ENCODE peak calls at places on chromosome 1, in six cellular contexts. One of them, this sample, is unnamed.

GRCh38 chr1:31910933-31911332 is 27.2 kb downstream of the PTP4A2 start:
- DNase-seq in GM06990: peak; percentile 46
- DNase-seq in left ventricle myocardium inferior: no peak
- DNase-seq in CD8-positive, alpha-beta memory T cell: no peak
- DNase-seq in head of caudate nucleus: no peak
- DNase-seq in SK-N-SH: no peak
- DNase-seq in this sample: no peak

GRCh38 chr1:10723317-10723716 is 73.1 kb downstream of the CASZ1 start:
- DNase-seq in GM06990: no peak
- DNase-seq in left ventricle myocardium inferior: no peak
- DNase-seq in CD8-positive, alpha-beta memory T cell: no peak
- DNase-seq in head of caudate nucleus: no peak
- DNase-seq in SK-N-SH: no peak
- DNase-seq in this sample: no peak

GRCh38 chr1:4494558-4494957 is 159.9 kb upstream of the AJAP1 start:
- DNase-seq in GM06990: no peak
- DNase-seq in left ventricle myocardium inferior: no peak
- DNase-seq in CD8-positive, alpha-beta memory T cell: no peak
- DNase-seq in head of caudate nucleus: peak; percentile 8
- DNase-seq in SK-N-SH: peak; percentile 66
- DNase-seq in this sample: no peak

GRCh38 chr1:101914473-101915242 is 82.1 kb downstream of the OLFM3 start:
- DNase-seq in GM06990: no peak
- DNase-seq in left ventricle myocardium inferior: no peak
- DNase-seq in CD8-positive, alpha-beta memory T cell: no peak
- DNase-seq in head of caudate nucleus: no peak
- DNase-seq in SK-N-SH: no peak
- DNase-seq in this sample: no peak

GRCh38 chr1:201060586-201060985 is 37.1 kb upstream of the KIF21B start:
- DNase-seq in GM06990: no peak
- DNase-seq in left ventricle myocardium inferior: no peak
- DNase-seq in CD8-positive, alpha-beta memory T cell: no peak
- DNase-seq in head of caudate nucleus: no peak
- DNase-seq in SK-N-SH: no peak
- DNase-seq in this sample: no peak

GRCh38 chr1:47894718-47895393 is 102.3 kb downstream of the TRABD2B start:
- DNase-seq in GM06990: no peak
- DNase-seq in left ventricle myocardium inferior: no peak
- DNase-seq in CD8-positive, alpha-beta memory T cell: no peak
- DNase-seq in head of caudate nucleus: no peak
- DNase-seq in SK-N-SH: no peak
- DNase-seq in this sample: no peak

GRCh38 chr1:69077633-69078032 is 490.1 kb upstream of the LRRC7 start:
- DNase-seq in GM06990: no peak
- DNase-seq in left ventricle myocardium inferior: no peak
- DNase-seq in CD8-positive, alpha-beta memory T cell: no peak
- DNase-seq in head of caudate nucleus: no peak
- DNase-seq in SK-N-SH: no peak
- DNase-seq in this sample: no peak

GRCh38 chr1:18329469-18329868 is 151.3 kb upstream of the KLHDC7A start:
- DNase-seq in GM06990: no peak
- DNase-seq in left ventricle myocardium inferior: no peak
- DNase-seq in CD8-positive, alpha-beta memory T cell: no peak
- DNase-seq in head of caudate nucleus: no peak
- DNase-seq in SK-N-SH: no peak
- DNase-seq in this sample: no peak

GRCh38 chr1:18452550-18452949 is 28.2 kb upstream of the KLHDC7A start:
- DNase-seq in GM06990: no peak
- DNase-seq in left ventricle myocardium inferior: no peak
- DNase-seq in CD8-positive, alpha-beta memory T cell: no peak
- DNase-seq in head of caudate nucleus: peak; percentile 7
- DNase-seq in SK-N-SH: peak; percentile 65
- DNase-seq in this sample: no peak

GRCh38 chr1:68173283-68174172 is 58.8 kb downstream of the WLS start:
- DNase-seq in GM06990: no peak
- DNase-seq in left ventricle myocardium inferior: no peak
- DNase-seq in CD8-positive, alpha-beta memory T cell: no peak
- DNase-seq in head of caudate nucleus: no peak
- DNase-seq in SK-N-SH: no peak
- DNase-seq in this sample: peak; percentile 90

GRCh38 chr1:29197590-29197924 is 15.9 kb upstream of the SRSF4 start:
- DNase-seq in GM06990: no peak
- DNase-seq in left ventricle myocardium inferior: no peak
- DNase-seq in CD8-positive, alpha-beta memory T cell: no peak
- DNase-seq in head of caudate nucleus: no peak
- DNase-seq in SK-N-SH: peak; percentile 61
- DNase-seq in this sample: peak; percentile 9

GRCh38 chr1:113616201-113616600 is 143.1 kb downstream of the PHTF1 start:
- DNase-seq in GM06990: no peak
- DNase-seq in left ventricle myocardium inferior: no peak
- DNase-seq in CD8-positive, alpha-beta memory T cell: no peak
- DNase-seq in head of caudate nucleus: peak; percentile 1
- DNase-seq in SK-N-SH: no peak
- DNase-seq in this sample: no peak

GRCh38 chr1:201594575-201595245 is 55.8 kb downstream of the NAV1 start:
- DNase-seq in GM06990: no peak
- DNase-seq in left ventricle myocardium inferior: no peak
- DNase-seq in CD8-positive, alpha-beta memory T cell: no peak
- DNase-seq in head of caudate nucleus: no peak
- DNase-seq in SK-N-SH: peak; percentile 65
- DNase-seq in this sample: peak; percentile 35

GRCh38 chr1:179779645-179780272 is 36.7 kb downstream of the FAM163A start:
- DNase-seq in GM06990: no peak
- DNase-seq in left ventricle myocardium inferior: no peak
- DNase-seq in CD8-positive, alpha-beta memory T cell: no peak
- DNase-seq in head of caudate nucleus: no peak
- DNase-seq in SK-N-SH: no peak
- DNase-seq in this sample: peak; percentile 9

GRCh38 chr1:159892944-159893343 is 7.0 kb downstream of the CFAP45 start:
- DNase-seq in GM06990: no peak
- DNase-seq in left ventricle myocardium inferior: no peak
- DNase-seq in CD8-positive, alpha-beta memory T cell: no peak
- DNase-seq in head of caudate nucleus: no peak
- DNase-seq in SK-N-SH: no peak
- DNase-seq in this sample: no peak

GRCh38 chr1:85027242-85027983 is 20.9 kb downstream of the MCOLN3 start:
- DNase-seq in GM06990: no peak
- DNase-seq in left ventricle myocardium inferior: no peak
- DNase-seq in CD8-positive, alpha-beta memory T cell: peak; percentile 28
- DNase-seq in head of caudate nucleus: no peak
- DNase-seq in SK-N-SH: no peak
- DNase-seq in this sample: no peak

GRCh38 chr1:235972316-235973090 is 92.4 kb downstream of the NID1 start:
- DNase-seq in GM06990: no peak
- DNase-seq in left ventricle myocardium inferior: no peak
- DNase-seq in CD8-positive, alpha-beta memory T cell: no peak
- DNase-seq in head of caudate nucleus: no peak
- DNase-seq in SK-N-SH: peak; percentile 51
- DNase-seq in this sample: no peak

GRCh38 chr1:32761253-32761877 is 55.8 kb downstream of the YARS1 start:
- DNase-seq in GM06990: no peak
- DNase-seq in left ventricle myocardium inferior: no peak
- DNase-seq in CD8-positive, alpha-beta memory T cell: no peak
- DNase-seq in head of caudate nucleus: no peak
- DNase-seq in SK-N-SH: peak; percentile 67
- DNase-seq in this sample: peak; percentile 56

GRCh38 chr1:157932082-157932481 is 61.4 kb upstream of the KIRREL1 start:
- DNase-seq in GM06990: no peak
- DNase-seq in left ventricle myocardium inferior: no peak
- DNase-seq in CD8-positive, alpha-beta memory T cell: no peak
- DNase-seq in head of caudate nucleus: no peak
- DNase-seq in SK-N-SH: no peak
- DNase-seq in this sample: no peak

GRCh38 chr1:197399691-197400521 is 131.9 kb downstream of the CRB1 start:
- DNase-seq in GM06990: peak; percentile 13
- DNase-seq in left ventricle myocardium inferior: no peak
- DNase-seq in CD8-positive, alpha-beta memory T cell: no peak
- DNase-seq in head of caudate nucleus: no peak
- DNase-seq in SK-N-SH: peak; percentile 46
- DNase-seq in this sample: peak; percentile 53

GRCh38 chr1:227894831-227895451 is 52.8 kb downstream of the WNT9A start:
- DNase-seq in GM06990: no peak
- DNase-seq in left ventricle myocardium inferior: no peak
- DNase-seq in CD8-positive, alpha-beta memory T cell: no peak
- DNase-seq in head of caudate nucleus: no peak
- DNase-seq in SK-N-SH: no peak
- DNase-seq in this sample: no peak

GRCh38 chr1:58968360-58968952 is 184.6 kb upstream of the JUN start:
- DNase-seq in GM06990: peak; percentile 87
- DNase-seq in left ventricle myocardium inferior: peak; percentile 85
- DNase-seq in CD8-positive, alpha-beta memory T cell: no peak
- DNase-seq in head of caudate nucleus: peak; percentile 19
- DNase-seq in SK-N-SH: peak; percentile 29
- DNase-seq in this sample: peak; percentile 53

GRCh38 chr1:17075470-17076255 is 21.8 kb upstream of the SDHB start:
- DNase-seq in GM06990: no peak
- DNase-seq in left ventricle myocardium inferior: no peak
- DNase-seq in CD8-positive, alpha-beta memory T cell: no peak
- DNase-seq in head of caudate nucleus: no peak
- DNase-seq in SK-N-SH: no peak
- DNase-seq in this sample: no peak

GRCh38 chr1:43703836-43704235 is 3.5 kb upstream of the ST3GAL3 start:
- DNase-seq in GM06990: no peak
- DNase-seq in left ventricle myocardium inferior: no peak
- DNase-seq in CD8-positive, alpha-beta memory T cell: no peak
- DNase-seq in head of caudate nucleus: no peak
- DNase-seq in SK-N-SH: no peak
- DNase-seq in this sample: no peak

GRCh38 chr1:178645157-178645825 is 79.8 kb upstream of the RALGPS2 start:
- DNase-seq in GM06990: no peak
- DNase-seq in left ventricle myocardium inferior: no peak
- DNase-seq in CD8-positive, alpha-beta memory T cell: no peak
- DNase-seq in head of caudate nucleus: no peak
- DNase-seq in SK-N-SH: no peak
- DNase-seq in this sample: no peak

GRCh38 chr1:213008564-213008963 is 7.1 kb downstream of the ANGEL2 start:
- DNase-seq in GM06990: no peak
- DNase-seq in left ventricle myocardium inferior: no peak
- DNase-seq in CD8-positive, alpha-beta memory T cell: no peak
- DNase-seq in head of caudate nucleus: no peak
- DNase-seq in SK-N-SH: no peak
- DNase-seq in this sample: no peak

GRCh38 chr1:6914646-6915178 is 129.5 kb downstream of the CAMTA1 start:
- DNase-seq in GM06990: no peak
- DNase-seq in left ventricle myocardium inferior: no peak
- DNase-seq in CD8-positive, alpha-beta memory T cell: no peak
- DNase-seq in head of caudate nucleus: no peak
- DNase-seq in SK-N-SH: no peak
- DNase-seq in this sample: no peak

GRCh38 chr1:110503471-110503870 is 15.5 kb downstream of the KCNA10 start:
- DNase-seq in GM06990: no peak
- DNase-seq in left ventricle myocardium inferior: no peak
- DNase-seq in CD8-positive, alpha-beta memory T cell: no peak
- DNase-seq in head of caudate nucleus: no peak
- DNase-seq in SK-N-SH: no peak
- DNase-seq in this sample: no peak

This sample was measured in dermis microvascular lymphatic vessel endothelial cell.